ENCODE peak calls at places on chromosomes 4 and X, in ten cellular contexts. One of them, this sample, is unnamed.

GRCh38 chrX:30308263-30309138 is 689 bp downstream of the NR0B1 start:
- DNase-seq in lower leg skin: no peak
- DNase-seq in Peyer's patch: no peak
- DNase-seq in suprapubic skin: no peak
- DNase-seq in adrenal gland: peak
- DNase-seq in ovary: peak
- DNase-seq in HCT116: no peak
- DNase-seq in H54: no peak
- DNase-seq in NB4: no peak
- DNase-seq in spleen: peak
- DNase-seq in this sample: no peak

GRCh38 chrX:153723351-153724251 is 586 bp downstream of the BCAP31 start:
- DNase-seq in lower leg skin: no peak
- DNase-seq in Peyer's patch: peak
- DNase-seq in adrenal gland: peak
- DNase-seq in H54: no peak
- DNase-seq in spleen: peak
- DNase-seq in HCT116: no peak
- DNase-seq in suprapubic skin: no peak
- DNase-seq in ovary: peak
- DNase-seq in NB4: peak
- DNase-seq in this sample: peak

GRCh38 chr4:180539284-180539683 is 1703.9 kb upstream of the TENM3 start:
- DNase-seq in suprapubic skin: no peak
- DNase-seq in lower leg skin: no peak
- DNase-seq in adrenal gland: no peak
- DNase-seq in H54: no peak
- DNase-seq in ovary: no peak
- DNase-seq in HCT116: no peak
- DNase-seq in NB4: no peak
- DNase-seq in spleen: no peak
- DNase-seq in Peyer's patch: no peak
- DNase-seq in this sample: no peak

GRCh38 chr4:98260047-98260578 is 1.1 kb upstream of the RAP1GDS1 start:
- DNase-seq in adrenal gland: peak
- DNase-seq in ovary: peak
- DNase-seq in lower leg skin: peak
- DNase-seq in H54: peak
- DNase-seq in spleen: no peak
- DNase-seq in HCT116: peak
- DNase-seq in Peyer's patch: peak
- DNase-seq in suprapubic skin: peak
- DNase-seq in NB4: no peak
- DNase-seq in this sample: peak

GRCh38 chrX:12206413-12206812 is 68.1 kb downstream of the FRMPD4 start:
- DNase-seq in spleen: no peak
- DNase-seq in HCT116: no peak
- DNase-seq in adrenal gland: no peak
- DNase-seq in ovary: no peak
- DNase-seq in suprapubic skin: no peak
- DNase-seq in lower leg skin: no peak
- DNase-seq in H54: no peak
- DNase-seq in NB4: no peak
- DNase-seq in Peyer's patch: no peak
- DNase-seq in this sample: no peak

GRCh38 chrX:49000640-49001039 is 1.4 kb downstream of the GRIPAP1 start:
- DNase-seq in lower leg skin: no peak
- DNase-seq in HCT116: no peak
- DNase-seq in NB4: no peak
- DNase-seq in ovary: no peak
- DNase-seq in H54: no peak
- DNase-seq in adrenal gland: no peak
- DNase-seq in spleen: peak
- DNase-seq in Peyer's patch: no peak
- DNase-seq in suprapubic skin: no peak
- DNase-seq in this sample: no peak

GRCh38 chr4:17578482-17578891 is 1.5 kb downstream of the LAP3 start:
- DNase-seq in adrenal gland: no peak
- DNase-seq in H54: no peak
- DNase-seq in HCT116: no peak
- DNase-seq in Peyer's patch: no peak
- DNase-seq in spleen: no peak
- DNase-seq in lower leg skin: no peak
- DNase-seq in NB4: peak
- DNase-seq in ovary: no peak
- DNase-seq in suprapubic skin: no peak
- DNase-seq in this sample: peak

GRCh38 chrX:23935116-23935515 is 27.3 kb downstream of the CXorf58 start:
- DNase-seq in lower leg skin: no peak
- DNase-seq in ovary: no peak
- DNase-seq in spleen: no peak
- DNase-seq in NB4: no peak
- DNase-seq in H54: no peak
- DNase-seq in adrenal gland: no peak
- DNase-seq in Peyer's patch: no peak
- DNase-seq in suprapubic skin: no peak
- DNase-seq in HCT116: no peak
- DNase-seq in this sample: no peak

GRCh38 chr4:85445058-85445639 is 29.8 kb upstream of the ARHGAP24 start:
- DNase-seq in Peyer's patch: no peak
- DNase-seq in H54: no peak
- DNase-seq in suprapubic skin: no peak
- DNase-seq in HCT116: no peak
- DNase-seq in ovary: no peak
- DNase-seq in spleen: no peak
- DNase-seq in NB4: no peak
- DNase-seq in adrenal gland: no peak
- DNase-seq in lower leg skin: no peak
- DNase-seq in this sample: no peak

GRCh38 chrX:47662144-47662657 is 3.2 kb upstream of the UXT start:
- DNase-seq in suprapubic skin: no peak
- DNase-seq in NB4: peak
- DNase-seq in ovary: no peak
- DNase-seq in HCT116: no peak
- DNase-seq in spleen: no peak
- DNase-seq in lower leg skin: no peak
- DNase-seq in H54: no peak
- DNase-seq in Peyer's patch: no peak
- DNase-seq in adrenal gland: no peak
- DNase-seq in this sample: no peak

GRCh38 chr4:5884804-5885203 is 8.1 kb downstream of the CRMP1 start:
- DNase-seq in H54: no peak
- DNase-seq in HCT116: no peak
- DNase-seq in adrenal gland: no peak
- DNase-seq in suprapubic skin: no peak
- DNase-seq in spleen: no peak
- DNase-seq in ovary: no peak
- DNase-seq in NB4: no peak
- DNase-seq in Peyer's patch: no peak
- DNase-seq in lower leg skin: no peak
- DNase-seq in this sample: no peak

GRCh38 chr4:114161809-114162208 is 182.4 kb upstream of the ARSJ start:
- DNase-seq in H54: no peak
- DNase-seq in lower leg skin: no peak
- DNase-seq in spleen: no peak
- DNase-seq in suprapubic skin: no peak
- DNase-seq in NB4: no peak
- DNase-seq in adrenal gland: no peak
- DNase-seq in HCT116: no peak
- DNase-seq in Peyer's patch: no peak
- DNase-seq in ovary: no peak
- DNase-seq in this sample: no peak

GRCh38 chr4:109440948-109441347 is 7.3 kb downstream of the SEC24B start:
- DNase-seq in HCT116: no peak
- DNase-seq in suprapubic skin: no peak
- DNase-seq in Peyer's patch: no peak
- DNase-seq in ovary: no peak
- DNase-seq in spleen: no peak
- DNase-seq in adrenal gland: no peak
- DNase-seq in H54: no peak
- DNase-seq in lower leg skin: no peak
- DNase-seq in NB4: no peak
- DNase-seq in this sample: no peak

GRCh38 chr4:10371869-10372471 is 85.3 kb downstream of the ZNF518B start:
- DNase-seq in lower leg skin: no peak
- DNase-seq in H54: no peak
- DNase-seq in NB4: no peak
- DNase-seq in Peyer's patch: no peak
- DNase-seq in suprapubic skin: no peak
- DNase-seq in ovary: no peak
- DNase-seq in adrenal gland: no peak
- DNase-seq in HCT116: no peak
- DNase-seq in spleen: peak
- DNase-seq in this sample: no peak

GRCh38 chr4:185212566-185212965 is 3.2 kb downstream of the SNX25 start:
- DNase-seq in NB4: no peak
- DNase-seq in spleen: no peak
- DNase-seq in Peyer's patch: no peak
- DNase-seq in H54: no peak
- DNase-seq in suprapubic skin: no peak
- DNase-seq in lower leg skin: no peak
- DNase-seq in HCT116: no peak
- DNase-seq in ovary: no peak
- DNase-seq in adrenal gland: no peak
- DNase-seq in this sample: no peak

GRCh38 chr4:185211641-185212040 is 2.2 kb downstream of the SNX25 start:
- DNase-seq in ovary: no peak
- DNase-seq in Peyer's patch: no peak
- DNase-seq in NB4: no peak
- DNase-seq in HCT116: no peak
- DNase-seq in H54: no peak
- DNase-seq in lower leg skin: no peak
- DNase-seq in suprapubic skin: no peak
- DNase-seq in adrenal gland: no peak
- DNase-seq in spleen: no peak
- DNase-seq in this sample: no peak

GRCh38 chr4:185211035-185211434 is 1.6 kb downstream of the SNX25 start:
- DNase-seq in HCT116: no peak
- DNase-seq in H54: no peak
- DNase-seq in spleen: no peak
- DNase-seq in suprapubic skin: no peak
- DNase-seq in NB4: no peak
- DNase-seq in lower leg skin: no peak
- DNase-seq in Peyer's patch: no peak
- DNase-seq in ovary: no peak
- DNase-seq in adrenal gland: peak
- DNase-seq in this sample: no peak

GRCh38 chr4:185210102-185210981 is 944 bp downstream of the SNX25 start:
- DNase-seq in Peyer's patch: peak
- DNase-seq in NB4: peak
- DNase-seq in suprapubic skin: peak
- DNase-seq in spleen: peak
- DNase-seq in H54: no peak
- DNase-seq in adrenal gland: peak
- DNase-seq in HCT116: no peak
- DNase-seq in lower leg skin: peak
- DNase-seq in ovary: peak
- DNase-seq in this sample: no peak

DNA sequence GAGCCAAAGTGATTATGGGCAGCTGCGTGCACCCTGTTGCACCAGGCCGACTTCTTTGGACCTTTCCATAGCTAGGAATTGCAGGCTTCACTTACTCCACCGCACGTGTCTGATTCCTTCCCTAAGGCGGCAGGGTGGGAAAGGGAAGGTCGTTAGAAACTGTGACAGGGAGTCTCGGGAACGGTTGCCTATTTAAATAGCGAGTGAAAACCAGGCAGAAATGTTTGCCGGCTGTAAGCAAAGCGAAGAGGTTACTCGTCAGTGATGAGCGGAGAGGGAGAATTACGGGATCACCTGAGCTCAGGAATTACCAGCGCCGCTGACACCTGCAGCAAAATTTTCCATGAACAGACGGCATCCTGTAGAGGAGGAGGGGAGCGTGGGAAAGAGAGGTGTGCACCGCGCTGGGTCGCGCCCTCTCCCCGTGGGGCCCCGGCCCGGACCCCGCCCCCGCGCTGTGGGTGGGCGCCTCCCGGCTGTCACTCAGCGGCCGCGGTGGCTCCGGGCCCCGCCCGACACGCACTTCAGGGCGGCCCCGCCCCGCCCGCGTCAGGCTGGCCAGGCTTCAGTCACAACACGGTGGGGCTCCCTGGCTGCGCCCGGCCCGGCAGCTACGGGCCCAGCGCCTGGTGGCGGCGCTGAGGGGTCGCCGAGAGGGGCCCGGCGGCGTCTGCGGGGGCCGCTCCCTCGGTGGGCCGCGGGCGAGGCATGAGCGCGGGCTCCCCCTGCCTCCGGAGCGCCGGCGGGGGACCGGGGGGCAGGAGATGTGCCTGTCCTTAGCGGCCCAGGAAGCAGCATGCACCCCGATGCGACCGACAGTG is at the start of gene SNX25:
- DNase-seq in ovary: peak
- DNase-seq in Peyer's patch: peak
- DNase-seq in NB4: peak
- DNase-seq in HCT116: peak
- DNase-seq in spleen: peak
- DNase-seq in H54: peak
- DNase-seq in adrenal gland: peak
- DNase-seq in suprapubic skin: peak
- DNase-seq in lower leg skin: peak
- DNase-seq in this sample: peak
- TF ChIP-seq POLR2A in ovary: peak
- TF ChIP-seq POLR2A in Peyer's patch: peak
- TF ChIP-seq POLR2A in NB4: peak
- TF ChIP-seq POLR2A in HCT116: peak
- TF ChIP-seq POLR2A in spleen: no peak
- TF ChIP-seq POLR2A in H54: peak
- TF ChIP-seq POLR2A in adrenal gland: peak
- TF ChIP-seq POLR2A in suprapubic skin: no peak
- TF ChIP-seq POLR2A in lower leg skin: no peak
- TF ChIP-seq POLR2A in this sample: peak

GRCh38 chrX:1591102-1591862 is at the start of gene AKAP17A:
- DNase-seq in NB4: peak
- DNase-seq in ovary: peak
- DNase-seq in lower leg skin: peak
- DNase-seq in suprapubic skin: peak
- DNase-seq in HCT116: peak
- DNase-seq in adrenal gland: peak
- DNase-seq in spleen: peak
- DNase-seq in H54: peak
- DNase-seq in Peyer's patch: peak
- DNase-seq in this sample: peak
- TF ChIP-seq POLR2A in NB4: peak
- TF ChIP-seq POLR2A in ovary: peak
- TF ChIP-seq POLR2A in lower leg skin: no peak
- TF ChIP-seq POLR2A in suprapubic skin: peak
- TF ChIP-seq POLR2A in HCT116: no peak
- TF ChIP-seq POLR2A in adrenal gland: peak
- TF ChIP-seq POLR2A in spleen: no peak
- TF ChIP-seq POLR2A in H54: peak
- TF ChIP-seq POLR2A in Peyer's patch: peak
- TF ChIP-seq POLR2A in this sample: peak

GRCh38 chr4:170226288-170226687 is 136.5 kb upstream of the AADAT start:
- DNase-seq in H54: no peak
- DNase-seq in ovary: no peak
- DNase-seq in spleen: no peak
- DNase-seq in NB4: no peak
- DNase-seq in Peyer's patch: no peak
- DNase-seq in suprapubic skin: no peak
- DNase-seq in adrenal gland: no peak
- DNase-seq in HCT116: no peak
- DNase-seq in lower leg skin: no peak
- DNase-seq in this sample: no peak
- TF ChIP-seq POLR2A in H54: no peak
- TF ChIP-seq POLR2A in ovary: no peak
- TF ChIP-seq POLR2A in spleen: no peak
- TF ChIP-seq POLR2A in NB4: no peak
- TF ChIP-seq POLR2A in Peyer's patch: no peak
- TF ChIP-seq POLR2A in suprapubic skin: no peak
- TF ChIP-seq POLR2A in adrenal gland: no peak
- TF ChIP-seq POLR2A in HCT116: no peak
- TF ChIP-seq POLR2A in lower leg skin: no peak
- TF ChIP-seq POLR2A in this sample: no peak

GRCh38 chr4:152500308-152500707 is 35.6 kb downstream of the FBXW7 start:
- DNase-seq in lower leg skin: no peak
- DNase-seq in adrenal gland: no peak
- DNase-seq in ovary: no peak
- DNase-seq in Peyer's patch: no peak
- DNase-seq in NB4: no peak
- DNase-seq in suprapubic skin: no peak
- DNase-seq in HCT116: no peak
- DNase-seq in H54: no peak
- DNase-seq in spleen: no peak
- DNase-seq in this sample: no peak
- TF ChIP-seq POLR2A in lower leg skin: no peak
- TF ChIP-seq POLR2A in adrenal gland: no peak
- TF ChIP-seq POLR2A in ovary: no peak
- TF ChIP-seq POLR2A in Peyer's patch: no peak
- TF ChIP-seq POLR2A in NB4: no peak
- TF ChIP-seq POLR2A in suprapubic skin: no peak
- TF ChIP-seq POLR2A in HCT116: no peak
- TF ChIP-seq POLR2A in H54: no peak
- TF ChIP-seq POLR2A in spleen: no peak
- TF ChIP-seq POLR2A in this sample: no peak